ENCODE peak calls at places on chromosomes 3 and 15, in seven cellular contexts. W, A, I, R, J, S and L are unnamed samples. For H3K4me1, the result is how much of the 10 kb centered on the place peaks cover.

GRCh38 chr15:64288577-64288976 is 67.4 kb downstream of the CSNK1G1 start:
- DNase-seq in W (no peak), A (no peak), I (no peak), R (no peak), J (no peak), S (no peak), L (peak)

GRCh38 chr15:63042879-63043340 is 363 bp downstream of the TPM1 start:
- DNase-seq in W (no peak), A (peak), I (no peak), R (no peak), J (no peak), S (no peak), L (no peak)

GRCh38 chr3:132790806-132791205 is 68.6 kb upstream of the NPHP3 start:
- DNase-seq in W (no peak), A (no peak), I (no peak), R (no peak), J (no peak), S (no peak), L (no peak)

GRCh38 chr3:8558645-8559044 is 57.0 kb downstream of the LMCD1 start:
- DNase-seq in W (no peak), A (no peak), I (no peak), R (no peak), J (no peak), S (no peak), L (no peak)

GRCh38 chr15:39025881-39026280 is 461.3 kb upstream of the RASGRP1 start:
- DNase-seq in W (no peak), A (no peak), I (no peak), R (no peak), J (no peak), S (no peak), L (no peak)

GRCh38 chr3:47910777-47911440 is 105.3 kb downstream of the MAP4 start:
- DNase-seq in W (peak), A (peak), I (peak), R (peak), J (peak), S (no peak), L (peak)

GRCh38 chr3:32502089-32502943 is at the start of gene CMTM6:
- DNase-seq in W (peak), A (peak), I (peak), R (peak), J (no peak), S (no peak), L (no peak)

GRCh38 chr15:74172751-74173544 is 562 bp upstream of the ISLR start:
- DNase-seq in W (no peak), A (peak), I (peak), R (no peak), J (no peak), S (no peak), L (no peak)

GRCh38 chr3:100277255-100277800 is 16.5 kb downstream of the TBC1D23 start:
- DNase-seq in W (peak), A (no peak), I (no peak), R (no peak), J (no peak), S (no peak), L (no peak)

GRCh38 chr3:122390665-122391064 is 6.7 kb downstream of the FAM162A start:
- DNase-seq in W (no peak), A (no peak), I (peak), R (no peak), J (no peak), S (no peak), L (no peak)

GRCh38 chr3:35659808-35660207 is 20.5 kb downstream of the ARPP21 start:
- DNase-seq in W (peak), A (no peak), I (no peak), R (no peak), J (no peak), S (no peak), L (no peak)

GRCh38 chr15:100101389-100102089 is 240.2 kb downstream of the ADAMTS17 start:
- DNase-seq in W (no peak), A (no peak), I (no peak), R (no peak), J (no peak), S (no peak), L (no peak)

GRCh38 chr3:37609711-37610110 is 252.0 kb upstream of the CTDSPL start:
- DNase-seq in W (no peak), A (no peak), I (no peak), R (no peak), J (no peak), S (no peak), L (no peak)

GRCh38 chr3:58242340-58242739 is 4.7 kb downstream of the ABHD6 start:
- DNase-seq in W (no peak), A (no peak), I (no peak), R (no peak), J (no peak), S (no peak), L (no peak)

GRCh38 chr3:105906834-105907233 is 38.0 kb upstream of the CBLB start:
- DNase-seq in W (no peak), A (no peak), I (no peak), R (no peak), J (no peak), S (no peak), L (no peak)

GRCh38 chr3:30232142-30232541 is 374.3 kb upstream of the TGFBR2 start:
- DNase-seq in W (no peak), A (no peak), I (no peak), R (no peak), J (no peak), S (no peak), L (no peak)

GRCh38 chr3:38153986-38154608 is 11.2 kb upstream of the OXSR1 start:
- DNase-seq in W (no peak), A (no peak), I (no peak), R (no peak), J (no peak), S (no peak), L (no peak)

GRCh38 chr15:70250208-70251201 is 152.8 kb upstream of the TLE3 start:
- DNase-seq in W (no peak), A (peak), I (no peak), R (no peak), J (no peak), S (no peak), L (no peak)

GRCh38 chr15:83559310-83559966 is 94.5 kb upstream of the ADAMTSL3 start:
- DNase-seq in W (peak), A (peak), I (peak), R (peak), J (peak), S (peak), L (peak)

GRCh38 chr3:195555110-195555509 is 12.0 kb upstream of the PPP1R2 start:
- DNase-seq in W (no peak), A (no peak), I (no peak), R (no peak), J (no peak), S (no peak), L (no peak)

GRCh38 chr3:112116777-112117186 is 16.3 kb downstream of the GCSAM start:
- DNase-seq in W (no peak), A (no peak), I (no peak), R (no peak), J (no peak), S (no peak), L (no peak)

GRCh38 chr3:177833392-177833791 is 636.1 kb upstream of the TBL1XR1 start:
- DNase-seq in W (no peak), A (no peak), I (no peak), R (no peak), J (no peak), S (no peak), L (no peak)

GRCh38 chr3:182234881-182235280 is 523.2 kb downstream of the SOX2 start:
- DNase-seq in W (no peak), A (no peak), I (no peak), R (no peak), J (no peak), S (no peak), L (no peak)

GRCh38 chr15:80404057-80404718 is at the start of gene ARNT2:
- DNase-seq in W (no peak), A (peak), I (no peak), R (no peak), J (no peak), S (no peak), L (no peak)

GRCh38 chr3:105775368-105775767 is 93.4 kb downstream of the CBLB start:
- DNase-seq in W (no peak), A (no peak), I (no peak), R (no peak), J (no peak), S (no peak), L (no peak)

GRCh38 chr15:29668120-29668602 is 154.1 kb downstream of the TJP1 start:
- DNase-seq in W (peak), A (peak), I (peak), R (peak), J (peak), S (peak), L (no peak)

GRCh38 chr15:23035964-23036566 is 3.3 kb downstream of the TUBGCP5 start:
- DNase-seq in W (peak), A (peak), I (peak), R (peak), J (no peak), S (no peak), L (peak)

GRCh38 chr3:107600784-107601183 is 78.0 kb downstream of the BBX start:
- DNase-seq in W (no peak), A (no peak), I (no peak), R (no peak), J (no peak), S (no peak), L (no peak)

GRCh38 chr3:118818386-118818785 is 216.3 kb downstream of the IGSF11 start:
- DNase-seq in W (peak), A (no peak), I (no peak), R (no peak), J (no peak), S (no peak), L (no peak)

GRCh38 chr3:104126463-104126862 is 1240.2 kb upstream of the ALCAM start:
- DNase-seq in W (no peak), A (no peak), I (no peak), R (no peak), J (no peak), S (no peak), L (no peak)

GRCh38 chr3:142027713-142028112 is 121.6 kb downstream of the TFDP2 start:
- DNase-seq in W (no peak), A (peak), I (peak), R (no peak), J (no peak), S (no peak), L (no peak)

GRCh38 chr3:86723433-86723832 is 267.5 kb downstream of the VGLL3 start:
- DNase-seq in W (no peak), A (no peak), I (no peak), R (no peak), J (no peak), S (no peak), L (no peak)

GRCh38 chr15:73593278-73594074 is 39.7 kb downstream of the NPTN start:
- DNase-seq in W (no peak), A (peak), I (peak), R (no peak), J (no peak), S (no peak), L (no peak)

GRCh38 chr15:47513496-47513895 is 203.8 kb upstream of the SEMA6D start:
- DNase-seq in W (no peak), A (no peak), I (no peak), R (no peak), J (no peak), S (no peak), L (no peak)

GRCh38 chr3:14422016-14422963 is 19.9 kb downstream of the SLC6A6 start:
- DNase-seq in W (no peak), A (no peak), I (no peak), R (no peak), J (no peak), S (no peak), L (no peak)

GRCh38 chr3:45021524-45021923 is 4.6 kb upstream of the CLEC3B start:
- DNase-seq in W (no peak), A (no peak), I (no peak), R (no peak), J (no peak), S (no peak), L (no peak)

GRCh38 chr3:69120879-69121464 is 1.4 kb downstream of the LMOD3 start:
- DNase-seq in W (peak), A (peak), I (peak), R (peak), J (peak), S (peak), L (peak)

DNA sequence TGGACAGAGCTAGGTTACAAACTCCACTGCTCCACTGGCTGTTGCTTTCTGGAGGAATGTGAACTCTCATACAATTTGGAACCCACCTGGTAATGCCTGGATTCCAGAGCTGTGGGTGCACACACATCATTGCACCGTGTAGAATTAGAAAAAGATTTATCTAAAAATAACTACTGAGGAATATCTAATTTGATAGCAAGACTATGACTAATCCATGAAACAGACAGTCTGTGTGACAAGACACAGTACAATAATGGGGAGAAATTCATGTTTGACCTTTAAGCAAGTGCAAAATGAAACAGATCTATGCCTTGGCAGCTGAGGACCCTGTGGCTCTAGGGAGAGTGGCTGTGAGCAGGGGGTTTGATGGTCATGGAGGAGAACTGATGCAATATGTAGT is 7.9 kb upstream of the DOCK3 start:
- DNase-seq in W (no peak), A (no peak), I (no peak), R (no peak), J (no peak), S (no peak), L (no peak)
- TF ChIP-seq CTCF in W (no peak), A (no peak), I (no peak), R (no peak), J (no peak), S (no peak), L (no peak)

GRCh38 chr15:76714950-76715349 is 190.2 kb downstream of the SCAPER start:
- DNase-seq in W (no peak), A (no peak), I (no peak), R (no peak), J (no peak), S (no peak), L (no peak)

GRCh38 chr15:76711351-76711827 is 193.8 kb downstream of the SCAPER start:
- DNase-seq in W (no peak), A (no peak), I (no peak), R (no peak), J (no peak), S (peak), L (no peak)
- TF ChIP-seq SIN3A in W (no peak), A (no peak), I (no peak), R (no peak), J (no peak), S (no peak), L (no peak)

DNA sequence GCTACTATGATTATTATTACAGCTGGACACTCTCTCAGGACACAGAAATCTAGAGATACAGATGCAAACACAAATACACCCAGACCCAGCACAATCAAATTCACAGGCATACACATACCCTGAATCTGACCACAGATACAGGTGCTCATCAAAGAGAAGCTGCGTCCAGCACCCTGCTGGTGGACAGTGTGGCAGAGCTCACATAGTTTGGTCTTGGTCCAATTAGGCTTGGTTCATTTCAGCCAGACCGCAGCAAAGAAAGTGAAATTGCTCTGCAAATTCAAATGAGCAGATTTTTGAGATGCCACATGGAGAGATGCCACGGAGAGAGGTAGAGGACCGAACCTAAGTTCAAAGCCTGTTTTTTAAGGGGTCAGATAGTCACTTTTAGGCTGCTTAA is 55.6 kb downstream of the ANAPC13 start:
- DNase-seq in W (no peak), A (no peak), I (no peak), R (no peak), J (no peak), S (no peak), L (no peak)
- H3K4me1 ChIP-seq in W (under half), A (under half), I (under half), R (under half), J (under half), S (under half), L (under half)

GRCh38 chr3:169929830-169930519 is 18.6 kb downstream of the SAMD7 start:
- DNase-seq in W (no peak), A (no peak), I (peak), R (peak), J (no peak), S (no peak), L (no peak)
- TF ChIP-seq CTCF in W (peak), A (no peak), I (no peak), R (no peak), J (no peak), S (peak), L (peak)

DNA sequence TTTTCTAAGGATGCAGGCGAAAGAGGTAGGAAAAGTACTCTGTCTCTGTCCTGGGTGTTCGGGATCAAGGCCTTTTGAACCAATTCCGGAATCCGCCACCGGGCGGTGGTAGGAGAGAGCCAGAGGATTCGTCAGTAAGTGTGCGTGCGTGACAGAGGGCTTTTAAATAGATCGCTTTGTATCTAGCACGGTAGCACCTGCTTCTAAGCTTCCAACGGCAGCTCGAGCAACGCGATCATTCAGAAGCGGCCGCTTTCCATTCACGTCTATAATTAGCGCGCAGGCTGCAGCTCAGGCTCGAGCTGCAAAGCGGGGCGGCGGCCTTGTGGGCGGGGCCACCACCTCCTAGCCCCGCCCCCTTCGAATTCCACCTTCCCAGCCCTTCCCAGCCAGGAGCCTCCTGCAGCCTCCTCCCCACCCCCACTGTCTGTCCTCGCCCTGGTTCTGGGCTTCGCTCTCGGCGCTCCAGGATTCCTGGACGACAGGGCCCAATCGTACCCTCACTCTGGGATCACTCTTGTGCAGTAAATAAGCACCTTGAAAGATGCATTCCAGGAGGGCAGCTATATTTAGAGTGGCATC is 224.3 kb upstream of the TPRG1 start:
- DNase-seq in W (no peak), A (peak), I (peak), R (peak), J (peak), S (no peak), L (peak)
- TF ChIP-seq SIN3A in W (no peak), A (no peak), I (no peak), R (no peak), J (peak), S (no peak), L (no peak)